ENCODE peak calls at places on chromosomes 2 and 18, in nine cellular contexts. One of them, this sample, is unnamed.
A peak's percentile ranks its signal among the peaks of the same experiment; 100 is the strongest.

GRCh38 chr2:221972813-221973478 is 325.9 kb downstream of the PAX3 start:
- DNase-seq in NCI-H524: no peak
- DNase-seq in stimulated activated CD4-positive, alpha-beta T cell treated with anti-CD3 and anti-CD28 coated beads, Interleukin-15, amount 100 ng/mL, for 1 hour: no peak
- DNase-seq in CD8-positive, alpha-beta T cell: no peak
- DNase-seq in H9: no peak
- DNase-seq in NB4: no peak
- DNase-seq in activated effector memory CD4-positive, alpha-beta T cell treated with anti-CD3 and anti-CD28 coated beads, Interleukin-2, amount 50 U/mL, for 16 hours: no peak
- DNase-seq in astrocyte of the hippocampus: no peak
- DNase-seq in glutamatergic neuron: no peak
- DNase-seq in this sample: no peak

GRCh38 chr2:119440501-119440870 is 8.8 kb downstream of the TMEM37 start:
- DNase-seq in activated effector memory CD4-positive, alpha-beta T cell treated with anti-CD3 and anti-CD28 coated beads, Interleukin-2, amount 50 U/mL, for 16 hours: no peak
- DNase-seq in NB4: no peak
- DNase-seq in glutamatergic neuron: no peak
- DNase-seq in NCI-H524: no peak
- DNase-seq in CD8-positive, alpha-beta T cell: no peak
- DNase-seq in H9: peak; percentile 15
- DNase-seq in astrocyte of the hippocampus: no peak
- DNase-seq in stimulated activated CD4-positive, alpha-beta T cell treated with anti-CD3 and anti-CD28 coated beads, Interleukin-15, amount 100 ng/mL, for 1 hour: no peak
- DNase-seq in this sample: no peak

GRCh38 chr2:135863231-135863630 is 13.0 kb downstream of the MCM6 start:
- DNase-seq in NCI-H524: no peak
- DNase-seq in activated effector memory CD4-positive, alpha-beta T cell treated with anti-CD3 and anti-CD28 coated beads, Interleukin-2, amount 50 U/mL, for 16 hours: no peak
- DNase-seq in CD8-positive, alpha-beta T cell: no peak
- DNase-seq in stimulated activated CD4-positive, alpha-beta T cell treated with anti-CD3 and anti-CD28 coated beads, Interleukin-15, amount 100 ng/mL, for 1 hour: no peak
- DNase-seq in NB4: no peak
- DNase-seq in H9: no peak
- DNase-seq in glutamatergic neuron: no peak
- DNase-seq in astrocyte of the hippocampus: no peak
- DNase-seq in this sample: no peak

GRCh38 chr2:204274991-204275390 is 270.3 kb upstream of the PARD3B start:
- DNase-seq in NCI-H524: no peak
- DNase-seq in CD8-positive, alpha-beta T cell: no peak
- DNase-seq in NB4: no peak
- DNase-seq in activated effector memory CD4-positive, alpha-beta T cell treated with anti-CD3 and anti-CD28 coated beads, Interleukin-2, amount 50 U/mL, for 16 hours: no peak
- DNase-seq in stimulated activated CD4-positive, alpha-beta T cell treated with anti-CD3 and anti-CD28 coated beads, Interleukin-15, amount 100 ng/mL, for 1 hour: no peak
- DNase-seq in astrocyte of the hippocampus: no peak
- DNase-seq in glutamatergic neuron: no peak
- DNase-seq in H9: no peak
- DNase-seq in this sample: no peak

GRCh38 chr2:233443511-233444183 is 89.4 kb downstream of the DGKD start:
- DNase-seq in NCI-H524: peak; percentile 40
- DNase-seq in activated effector memory CD4-positive, alpha-beta T cell treated with anti-CD3 and anti-CD28 coated beads, Interleukin-2, amount 50 U/mL, for 16 hours: peak; percentile 92
- DNase-seq in stimulated activated CD4-positive, alpha-beta T cell treated with anti-CD3 and anti-CD28 coated beads, Interleukin-15, amount 100 ng/mL, for 1 hour: peak; percentile 63
- DNase-seq in astrocyte of the hippocampus: peak; percentile 90
- DNase-seq in H9: peak; percentile 70
- DNase-seq in glutamatergic neuron: peak; percentile 81
- DNase-seq in NB4: peak; percentile 83
- DNase-seq in CD8-positive, alpha-beta T cell: peak; percentile 86
- DNase-seq in this sample: peak; percentile 52

GRCh38 chr2:194443926-194444325 is 1213.1 kb upstream of the SLC39A10 start:
- DNase-seq in NCI-H524: no peak
- DNase-seq in CD8-positive, alpha-beta T cell: no peak
- DNase-seq in activated effector memory CD4-positive, alpha-beta T cell treated with anti-CD3 and anti-CD28 coated beads, Interleukin-2, amount 50 U/mL, for 16 hours: no peak
- DNase-seq in astrocyte of the hippocampus: no peak
- DNase-seq in NB4: no peak
- DNase-seq in stimulated activated CD4-positive, alpha-beta T cell treated with anti-CD3 and anti-CD28 coated beads, Interleukin-15, amount 100 ng/mL, for 1 hour: no peak
- DNase-seq in glutamatergic neuron: no peak
- DNase-seq in H9: no peak
- DNase-seq in this sample: no peak

GRCh38 chr2:30230479-30230854 is 867 bp upstream of the LBH start:
- DNase-seq in NCI-H524: peak; percentile 66
- DNase-seq in stimulated activated CD4-positive, alpha-beta T cell treated with anti-CD3 and anti-CD28 coated beads, Interleukin-15, amount 100 ng/mL, for 1 hour: no peak
- DNase-seq in CD8-positive, alpha-beta T cell: peak; percentile 46
- DNase-seq in NB4: no peak
- DNase-seq in H9: peak; percentile 43
- DNase-seq in glutamatergic neuron: peak; percentile 62
- DNase-seq in astrocyte of the hippocampus: peak; percentile 77
- DNase-seq in activated effector memory CD4-positive, alpha-beta T cell treated with anti-CD3 and anti-CD28 coated beads, Interleukin-2, amount 50 U/mL, for 16 hours: peak; percentile 68
- DNase-seq in this sample: no peak

GRCh38 chr2:41847744-41848441 is 199.9 kb upstream of the PKDCC start:
- DNase-seq in astrocyte of the hippocampus: no peak
- DNase-seq in CD8-positive, alpha-beta T cell: no peak
- DNase-seq in H9: no peak
- DNase-seq in stimulated activated CD4-positive, alpha-beta T cell treated with anti-CD3 and anti-CD28 coated beads, Interleukin-15, amount 100 ng/mL, for 1 hour: no peak
- DNase-seq in NB4: no peak
- DNase-seq in glutamatergic neuron: no peak
- DNase-seq in activated effector memory CD4-positive, alpha-beta T cell treated with anti-CD3 and anti-CD28 coated beads, Interleukin-2, amount 50 U/mL, for 16 hours: no peak
- DNase-seq in NCI-H524: no peak
- DNase-seq in this sample: no peak

GRCh38 chr2:12436483-12436882 is 280.3 kb upstream of the TRIB2 start:
- DNase-seq in activated effector memory CD4-positive, alpha-beta T cell treated with anti-CD3 and anti-CD28 coated beads, Interleukin-2, amount 50 U/mL, for 16 hours: no peak
- DNase-seq in H9: no peak
- DNase-seq in NB4: no peak
- DNase-seq in astrocyte of the hippocampus: no peak
- DNase-seq in stimulated activated CD4-positive, alpha-beta T cell treated with anti-CD3 and anti-CD28 coated beads, Interleukin-15, amount 100 ng/mL, for 1 hour: no peak
- DNase-seq in NCI-H524: no peak
- DNase-seq in glutamatergic neuron: no peak
- DNase-seq in CD8-positive, alpha-beta T cell: no peak
- DNase-seq in this sample: peak; percentile 22

GRCh38 chr2:206324869-206325268 is 50.4 kb downstream of the ZDBF2 start:
- DNase-seq in glutamatergic neuron: no peak
- DNase-seq in NB4: no peak
- DNase-seq in activated effector memory CD4-positive, alpha-beta T cell treated with anti-CD3 and anti-CD28 coated beads, Interleukin-2, amount 50 U/mL, for 16 hours: no peak
- DNase-seq in stimulated activated CD4-positive, alpha-beta T cell treated with anti-CD3 and anti-CD28 coated beads, Interleukin-15, amount 100 ng/mL, for 1 hour: no peak
- DNase-seq in astrocyte of the hippocampus: no peak
- DNase-seq in NCI-H524: no peak
- DNase-seq in CD8-positive, alpha-beta T cell: no peak
- DNase-seq in H9: no peak
- DNase-seq in this sample: no peak

GRCh38 chr2:8296340-8296739 is 385.5 kb upstream of the ID2 start:
- DNase-seq in NB4: no peak
- DNase-seq in stimulated activated CD4-positive, alpha-beta T cell treated with anti-CD3 and anti-CD28 coated beads, Interleukin-15, amount 100 ng/mL, for 1 hour: no peak
- DNase-seq in activated effector memory CD4-positive, alpha-beta T cell treated with anti-CD3 and anti-CD28 coated beads, Interleukin-2, amount 50 U/mL, for 16 hours: no peak
- DNase-seq in CD8-positive, alpha-beta T cell: no peak
- DNase-seq in astrocyte of the hippocampus: no peak
- DNase-seq in glutamatergic neuron: no peak
- DNase-seq in NCI-H524: no peak
- DNase-seq in H9: no peak
- DNase-seq in this sample: no peak

GRCh38 chr18:67778016-67778415 is 261.5 kb upstream of the DSEL start:
- DNase-seq in NB4: no peak
- DNase-seq in CD8-positive, alpha-beta T cell: no peak
- DNase-seq in stimulated activated CD4-positive, alpha-beta T cell treated with anti-CD3 and anti-CD28 coated beads, Interleukin-15, amount 100 ng/mL, for 1 hour: no peak
- DNase-seq in glutamatergic neuron: no peak
- DNase-seq in activated effector memory CD4-positive, alpha-beta T cell treated with anti-CD3 and anti-CD28 coated beads, Interleukin-2, amount 50 U/mL, for 16 hours: no peak
- DNase-seq in NCI-H524: no peak
- DNase-seq in astrocyte of the hippocampus: peak; percentile 34
- DNase-seq in H9: no peak
- DNase-seq in this sample: no peak

GRCh38 chr18:22558945-22559385 is 141.2 kb upstream of the CTAGE1 start:
- DNase-seq in NB4: no peak
- DNase-seq in glutamatergic neuron: peak; percentile 27
- DNase-seq in activated effector memory CD4-positive, alpha-beta T cell treated with anti-CD3 and anti-CD28 coated beads, Interleukin-2, amount 50 U/mL, for 16 hours: no peak
- DNase-seq in astrocyte of the hippocampus: peak; percentile 91
- DNase-seq in NCI-H524: no peak
- DNase-seq in H9: no peak
- DNase-seq in CD8-positive, alpha-beta T cell: no peak
- DNase-seq in stimulated activated CD4-positive, alpha-beta T cell treated with anti-CD3 and anti-CD28 coated beads, Interleukin-15, amount 100 ng/mL, for 1 hour: no peak
- DNase-seq in this sample: no peak

GRCh38 chr2:102147935-102148334 is 5.4 kb downstream of the IL1R1 start:
- DNase-seq in H9: no peak
- DNase-seq in NCI-H524: no peak
- DNase-seq in astrocyte of the hippocampus: peak; percentile 54
- DNase-seq in CD8-positive, alpha-beta T cell: no peak
- DNase-seq in NB4: peak; percentile 40
- DNase-seq in activated effector memory CD4-positive, alpha-beta T cell treated with anti-CD3 and anti-CD28 coated beads, Interleukin-2, amount 50 U/mL, for 16 hours: peak; percentile 81
- DNase-seq in glutamatergic neuron: no peak
- DNase-seq in stimulated activated CD4-positive, alpha-beta T cell treated with anti-CD3 and anti-CD28 coated beads, Interleukin-15, amount 100 ng/mL, for 1 hour: no peak
- DNase-seq in this sample: no peak

GRCh38 chr18:183769-184168 is 25.4 kb downstream of the USP14 start:
- DNase-seq in NB4: no peak
- DNase-seq in astrocyte of the hippocampus: peak; percentile 24
- DNase-seq in CD8-positive, alpha-beta T cell: no peak
- DNase-seq in H9: no peak
- DNase-seq in glutamatergic neuron: no peak
- DNase-seq in activated effector memory CD4-positive, alpha-beta T cell treated with anti-CD3 and anti-CD28 coated beads, Interleukin-2, amount 50 U/mL, for 16 hours: no peak
- DNase-seq in stimulated activated CD4-positive, alpha-beta T cell treated with anti-CD3 and anti-CD28 coated beads, Interleukin-15, amount 100 ng/mL, for 1 hour: no peak
- DNase-seq in NCI-H524: no peak
- DNase-seq in this sample: no peak

GRCh38 chr2:42249887-42250286 is 80.7 kb downstream of the EML4 start:
- DNase-seq in CD8-positive, alpha-beta T cell: no peak
- DNase-seq in stimulated activated CD4-positive, alpha-beta T cell treated with anti-CD3 and anti-CD28 coated beads, Interleukin-15, amount 100 ng/mL, for 1 hour: no peak
- DNase-seq in activated effector memory CD4-positive, alpha-beta T cell treated with anti-CD3 and anti-CD28 coated beads, Interleukin-2, amount 50 U/mL, for 16 hours: no peak
- DNase-seq in H9: no peak
- DNase-seq in NB4: no peak
- DNase-seq in astrocyte of the hippocampus: peak; percentile 42
- DNase-seq in glutamatergic neuron: no peak
- DNase-seq in NCI-H524: peak; percentile 86
- DNase-seq in this sample: no peak

GRCh38 chr2:77397763-77398162 is 124.4 kb downstream of the LRRTM4 start:
- DNase-seq in activated effector memory CD4-positive, alpha-beta T cell treated with anti-CD3 and anti-CD28 coated beads, Interleukin-2, amount 50 U/mL, for 16 hours: no peak
- DNase-seq in CD8-positive, alpha-beta T cell: no peak
- DNase-seq in stimulated activated CD4-positive, alpha-beta T cell treated with anti-CD3 and anti-CD28 coated beads, Interleukin-15, amount 100 ng/mL, for 1 hour: no peak
- DNase-seq in astrocyte of the hippocampus: peak; percentile 23
- DNase-seq in glutamatergic neuron: no peak
- DNase-seq in NB4: no peak
- DNase-seq in H9: no peak
- DNase-seq in NCI-H524: no peak
- DNase-seq in this sample: no peak

GRCh38 chr2:129847043-129847442 is 132.4 kb upstream of the RAB6C start:
- DNase-seq in NB4: no peak
- DNase-seq in CD8-positive, alpha-beta T cell: no peak
- DNase-seq in stimulated activated CD4-positive, alpha-beta T cell treated with anti-CD3 and anti-CD28 coated beads, Interleukin-15, amount 100 ng/mL, for 1 hour: no peak
- DNase-seq in H9: no peak
- DNase-seq in activated effector memory CD4-positive, alpha-beta T cell treated with anti-CD3 and anti-CD28 coated beads, Interleukin-2, amount 50 U/mL, for 16 hours: no peak
- DNase-seq in astrocyte of the hippocampus: no peak
- DNase-seq in NCI-H524: no peak
- DNase-seq in glutamatergic neuron: no peak
- DNase-seq in this sample: no peak

GRCh38 chr2:122670932-122671331 is 915.5 kb downstream of the TSN start:
- DNase-seq in activated effector memory CD4-positive, alpha-beta T cell treated with anti-CD3 and anti-CD28 coated beads, Interleukin-2, amount 50 U/mL, for 16 hours: no peak
- DNase-seq in glutamatergic neuron: no peak
- DNase-seq in astrocyte of the hippocampus: no peak
- DNase-seq in CD8-positive, alpha-beta T cell: no peak
- DNase-seq in H9: no peak
- DNase-seq in stimulated activated CD4-positive, alpha-beta T cell treated with anti-CD3 and anti-CD28 coated beads, Interleukin-15, amount 100 ng/mL, for 1 hour: no peak
- DNase-seq in NB4: no peak
- DNase-seq in NCI-H524: peak; percentile 38
- DNase-seq in this sample: no peak

GRCh38 chr2:240818543-240819403 is 1.2 kb downstream of the KIF1A start:
- DNase-seq in astrocyte of the hippocampus: peak; percentile 34
- DNase-seq in NCI-H524: no peak
- DNase-seq in CD8-positive, alpha-beta T cell: no peak
- DNase-seq in NB4: no peak
- DNase-seq in glutamatergic neuron: peak; percentile 50
- DNase-seq in activated effector memory CD4-positive, alpha-beta T cell treated with anti-CD3 and anti-CD28 coated beads, Interleukin-2, amount 50 U/mL, for 16 hours: peak; percentile 58
- DNase-seq in H9: peak; percentile 50
- DNase-seq in stimulated activated CD4-positive, alpha-beta T cell treated with anti-CD3 and anti-CD28 coated beads, Interleukin-15, amount 100 ng/mL, for 1 hour: no peak
- DNase-seq in this sample: no peak

GRCh38 chr18:43486462-43486861 is 209.2 kb upstream of the SYT4 start:
- DNase-seq in NB4: peak; percentile 37
- DNase-seq in CD8-positive, alpha-beta T cell: no peak
- DNase-seq in glutamatergic neuron: peak; percentile 24
- DNase-seq in activated effector memory CD4-positive, alpha-beta T cell treated with anti-CD3 and anti-CD28 coated beads, Interleukin-2, amount 50 U/mL, for 16 hours: no peak
- DNase-seq in H9: no peak
- DNase-seq in NCI-H524: no peak
- DNase-seq in stimulated activated CD4-positive, alpha-beta T cell treated with anti-CD3 and anti-CD28 coated beads, Interleukin-15, amount 100 ng/mL, for 1 hour: no peak
- DNase-seq in astrocyte of the hippocampus: no peak
- DNase-seq in this sample: no peak

GRCh38 chr2:9668686-9669338 is 38.0 kb upstream of the YWHAQ start:
- DNase-seq in activated effector memory CD4-positive, alpha-beta T cell treated with anti-CD3 and anti-CD28 coated beads, Interleukin-2, amount 50 U/mL, for 16 hours: no peak
- DNase-seq in stimulated activated CD4-positive, alpha-beta T cell treated with anti-CD3 and anti-CD28 coated beads, Interleukin-15, amount 100 ng/mL, for 1 hour: no peak
- DNase-seq in H9: no peak
- DNase-seq in NCI-H524: peak; percentile 24
- DNase-seq in NB4: no peak
- DNase-seq in CD8-positive, alpha-beta T cell: no peak
- DNase-seq in astrocyte of the hippocampus: no peak
- DNase-seq in glutamatergic neuron: no peak
- DNase-seq in this sample: no peak

GRCh38 chr2:191618789-191619185 is 59.1 kb upstream of the NABP1 start:
- DNase-seq in CD8-positive, alpha-beta T cell: no peak
- DNase-seq in H9: no peak
- DNase-seq in stimulated activated CD4-positive, alpha-beta T cell treated with anti-CD3 and anti-CD28 coated beads, Interleukin-15, amount 100 ng/mL, for 1 hour: no peak
- DNase-seq in activated effector memory CD4-positive, alpha-beta T cell treated with anti-CD3 and anti-CD28 coated beads, Interleukin-2, amount 50 U/mL, for 16 hours: no peak
- DNase-seq in NCI-H524: no peak
- DNase-seq in astrocyte of the hippocampus: peak; percentile 34
- DNase-seq in glutamatergic neuron: no peak
- DNase-seq in NB4: no peak
- DNase-seq in this sample: no peak

GRCh38 chr2:165016772-165017411 is 61.6 kb upstream of the SLC38A11 start:
- DNase-seq in CD8-positive, alpha-beta T cell: no peak
- DNase-seq in NB4: peak; percentile 40
- DNase-seq in glutamatergic neuron: peak; percentile 55
- DNase-seq in activated effector memory CD4-positive, alpha-beta T cell treated with anti-CD3 and anti-CD28 coated beads, Interleukin-2, amount 50 U/mL, for 16 hours: no peak
- DNase-seq in NCI-H524: peak; percentile 24
- DNase-seq in astrocyte of the hippocampus: peak; percentile 73
- DNase-seq in H9: peak; percentile 46
- DNase-seq in stimulated activated CD4-positive, alpha-beta T cell treated with anti-CD3 and anti-CD28 coated beads, Interleukin-15, amount 100 ng/mL, for 1 hour: no peak
- DNase-seq in this sample: no peak

GRCh38 chr2:86358982-86359381 is 21.6 kb upstream of the REEP1 start:
- DNase-seq in activated effector memory CD4-positive, alpha-beta T cell treated with anti-CD3 and anti-CD28 coated beads, Interleukin-2, amount 50 U/mL, for 16 hours: no peak
- DNase-seq in NCI-H524: no peak
- DNase-seq in stimulated activated CD4-positive, alpha-beta T cell treated with anti-CD3 and anti-CD28 coated beads, Interleukin-15, amount 100 ng/mL, for 1 hour: no peak
- DNase-seq in CD8-positive, alpha-beta T cell: no peak
- DNase-seq in NB4: no peak
- DNase-seq in glutamatergic neuron: no peak
- DNase-seq in astrocyte of the hippocampus: no peak
- DNase-seq in H9: no peak
- DNase-seq in this sample: no peak

GRCh38 chr2:55115795-55116597 is 65.7 kb upstream of the RTN4 start:
- DNase-seq in stimulated activated CD4-positive, alpha-beta T cell treated with anti-CD3 and anti-CD28 coated beads, Interleukin-15, amount 100 ng/mL, for 1 hour: no peak
- DNase-seq in CD8-positive, alpha-beta T cell: no peak
- DNase-seq in NB4: peak; percentile 80
- DNase-seq in glutamatergic neuron: no peak
- DNase-seq in NCI-H524: no peak
- DNase-seq in activated effector memory CD4-positive, alpha-beta T cell treated with anti-CD3 and anti-CD28 coated beads, Interleukin-2, amount 50 U/mL, for 16 hours: no peak
- DNase-seq in H9: no peak
- DNase-seq in astrocyte of the hippocampus: peak; percentile 74
- DNase-seq in this sample: no peak

GRCh38 chr2:149017116-149017985 is 21.1 kb upstream of the LYPD6B start:
- DNase-seq in astrocyte of the hippocampus: peak; percentile 91
- DNase-seq in NB4: peak; percentile 85
- DNase-seq in glutamatergic neuron: peak; percentile 86
- DNase-seq in NCI-H524: peak; percentile 47
- DNase-seq in H9: peak; percentile 75
- DNase-seq in CD8-positive, alpha-beta T cell: peak; percentile 77
- DNase-seq in activated effector memory CD4-positive, alpha-beta T cell treated with anti-CD3 and anti-CD28 coated beads, Interleukin-2, amount 50 U/mL, for 16 hours: peak; percentile 87
- DNase-seq in stimulated activated CD4-positive, alpha-beta T cell treated with anti-CD3 and anti-CD28 coated beads, Interleukin-15, amount 100 ng/mL, for 1 hour: peak; percentile 24
- DNase-seq in this sample: peak; percentile 12

GRCh38 chr2:195363496-195363895 is 293.5 kb upstream of the SLC39A10 start:
- DNase-seq in astrocyte of the hippocampus: peak; percentile 70
- DNase-seq in H9: no peak
- DNase-seq in NCI-H524: no peak
- DNase-seq in NB4: no peak
- DNase-seq in stimulated activated CD4-positive, alpha-beta T cell treated with anti-CD3 and anti-CD28 coated beads, Interleukin-15, amount 100 ng/mL, for 1 hour: no peak
- DNase-seq in glutamatergic neuron: no peak
- DNase-seq in activated effector memory CD4-positive, alpha-beta T cell treated with anti-CD3 and anti-CD28 coated beads, Interleukin-2, amount 50 U/mL, for 16 hours: no peak
- DNase-seq in CD8-positive, alpha-beta T cell: no peak
- DNase-seq in this sample: no peak

GRCh38 chr2:72989770-72990556 is 72.6 kb downstream of the EMX1 start:
- DNase-seq in H9: peak; percentile 34
- DNase-seq in CD8-positive, alpha-beta T cell: no peak
- DNase-seq in astrocyte of the hippocampus: peak; percentile 29
- DNase-seq in NB4: no peak
- DNase-seq in stimulated activated CD4-positive, alpha-beta T cell treated with anti-CD3 and anti-CD28 coated beads, Interleukin-15, amount 100 ng/mL, for 1 hour: no peak
- DNase-seq in activated effector memory CD4-positive, alpha-beta T cell treated with anti-CD3 and anti-CD28 coated beads, Interleukin-2, amount 50 U/mL, for 16 hours: peak; percentile 30
- DNase-seq in NCI-H524: no peak
- DNase-seq in glutamatergic neuron: no peak
- DNase-seq in this sample: no peak

GRCh38 chr2:231807020-231807419 is 20.8 kb downstream of the COPS7B start:
- DNase-seq in CD8-positive, alpha-beta T cell: no peak
- DNase-seq in activated effector memory CD4-positive, alpha-beta T cell treated with anti-CD3 and anti-CD28 coated beads, Interleukin-2, amount 50 U/mL, for 16 hours: no peak
- DNase-seq in NCI-H524: no peak
- DNase-seq in H9: no peak
- DNase-seq in astrocyte of the hippocampus: no peak
- DNase-seq in NB4: no peak
- DNase-seq in glutamatergic neuron: no peak
- DNase-seq in stimulated activated CD4-positive, alpha-beta T cell treated with anti-CD3 and anti-CD28 coated beads, Interleukin-15, amount 100 ng/mL, for 1 hour: no peak
- DNase-seq in this sample: no peak

This sample was measured in CMK.